ENCODE peak calls at places on chromosome 14, in four cellular contexts. H is HepG2, V is GM12878, Z is K562. F is an unnamed sample.
A peak's percentile ranks its signal among the peaks of the same experiment; 100 is the strongest.

GRCh38 chr14:28785096-28785952 is 18.7 kb downstream of the FOXG1 start:
- DNase-seq in Z (no peak), H (no peak), V (no peak), F (no peak)

GRCh38 chr14:74906923-74907620 is 16.0 kb downstream of the RPS6KL1 start:
- DNase-seq in V (no peak), H (no peak), Z (no peak), F (no peak)

GRCh38 chr14:69363055-69363454 is 35.0 kb downstream of the ERH start:
- DNase-seq in H (peak; percentile 6), V (no peak), Z (peak; percentile 20), F (no peak)

GRCh38 chr14:85574849-85575616 is 45.1 kb downstream of the FLRT2 start:
- DNase-seq in Z (no peak), V (no peak), H (no peak), F (no peak)

GRCh38 chr14:69315302-69315701 is 55.3 kb downstream of the GALNT16 start:
- DNase-seq in V (no peak), Z (peak; percentile 13), H (no peak), F (no peak)

GRCh38 chr14:81990312-81990761 is 456.7 kb upstream of the SEL1L start:
- DNase-seq in Z (peak; percentile 4), V (peak; percentile 16), H (peak; percentile 33), F (peak; percentile 36)

GRCh38 chr14:81068384-81068783 is 113.0 kb downstream of the TSHR start:
- DNase-seq in V (no peak), H (no peak), Z (no peak), F (no peak)

GRCh38 chr14:39266589-39266870 is 32.8 kb downstream of the MIA2 start:
- DNase-seq in Z (peak; percentile 52), H (peak; percentile 96), V (no peak), F (no peak)

GRCh38 chr14:24252289-24253124 is 10.1 kb upstream of the TINF2 start:
- DNase-seq in Z (no peak), V (no peak), H (peak; percentile 90), F (no peak)

GRCh38 chr14:24255438-24255837 is 7.5 kb downstream of the TGM1 start:
- DNase-seq in Z (no peak), V (no peak), H (no peak), F (no peak)

GRCh38 chr14:24251880-24252288 is 9.5 kb upstream of the TINF2 start:
- DNase-seq in H (no peak), V (no peak), Z (no peak), F (no peak)

GRCh38 chr14:24254630-24255392 is 8.2 kb downstream of the TGM1 start:
- DNase-seq in H (no peak), V (no peak), Z (no peak), F (no peak)

DNA sequence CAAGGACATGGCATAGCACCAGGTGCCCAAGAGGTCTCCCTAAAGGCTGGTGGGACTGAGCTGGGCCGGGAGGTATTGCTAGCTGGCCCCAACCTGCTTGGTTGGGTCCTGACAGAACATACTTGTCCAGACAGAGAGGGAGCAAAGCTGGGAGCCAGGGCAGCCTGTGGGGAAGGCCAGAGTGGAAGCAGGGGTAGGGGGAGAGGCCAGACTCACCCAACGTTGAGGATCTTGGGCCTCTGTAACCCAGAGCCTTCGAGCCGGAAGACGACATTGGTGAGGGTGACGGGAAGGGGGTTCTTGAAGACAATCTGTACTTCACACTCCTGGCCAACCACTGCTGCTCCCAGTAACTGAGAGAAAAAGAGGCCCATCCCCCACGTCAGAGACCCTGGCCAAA is 9.0 kb downstream of the TGM1 start:
- DNase-seq in V (no peak), Z (no peak), H (no peak), F (no peak)
- TF ChIP-seq BHLHE40 in V (no peak), Z (no peak), H (no peak), F (no peak)

GRCh38 chr14:50270932-50271331 is 39.6 kb upstream of the SOS2 start:
- DNase-seq in H (no peak), V (no peak), Z (no peak), F (no peak)
- TF ChIP-seq FOXM1 in H (no peak), V (no peak), Z (no peak), F (no peak)

DNA sequence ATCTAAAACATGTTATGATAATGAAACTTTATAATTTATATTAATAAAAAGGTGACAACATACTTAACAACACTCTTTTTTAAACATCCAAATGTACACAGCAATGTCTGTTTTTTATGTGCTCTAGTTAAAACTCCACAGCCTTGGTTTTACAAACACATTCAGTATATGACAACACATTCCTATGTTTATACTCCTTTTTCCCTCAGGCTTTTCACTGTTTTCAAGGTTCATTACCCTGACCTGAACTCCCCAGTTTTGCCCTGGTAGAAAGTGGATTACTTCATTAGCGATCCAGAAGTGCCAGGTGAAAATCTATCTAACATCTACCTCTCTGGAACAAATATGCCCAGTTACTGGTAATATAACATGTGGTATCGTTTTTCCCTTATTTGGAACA is 340.2 kb upstream of the DDHD1 start:
- DNase-seq in Z (no peak), V (no peak), H (no peak), F (no peak)
- TF ChIP-seq BHLHE40 in Z (no peak), V (no peak), H (no peak), F (no peak)

GRCh38 chr14:106277503-106277902 is 751.1 kb downstream of the TMEM121 start:
- DNase-seq in V (no peak), Z (peak; percentile 43), H (peak; percentile 4), F (peak; percentile 23)

GRCh38 chr14:106276326-106277267 is 750.2 kb downstream of the TMEM121 start:
- DNase-seq in V (no peak), H (no peak), Z (no peak), F (no peak)
- TF ChIP-seq FOXM1 in V (no peak), H (no peak), Z (no peak), F (no peak)

GRCh38 chr14:65243766-65244442 is 141.6 kb upstream of the MAX start:
- DNase-seq in V (no peak), Z (peak; percentile 28), H (peak; percentile 78), F (no peak)
- TF ChIP-seq BHLHE40 in V (no peak), Z (no peak), H (no peak), F (no peak)

DNA sequence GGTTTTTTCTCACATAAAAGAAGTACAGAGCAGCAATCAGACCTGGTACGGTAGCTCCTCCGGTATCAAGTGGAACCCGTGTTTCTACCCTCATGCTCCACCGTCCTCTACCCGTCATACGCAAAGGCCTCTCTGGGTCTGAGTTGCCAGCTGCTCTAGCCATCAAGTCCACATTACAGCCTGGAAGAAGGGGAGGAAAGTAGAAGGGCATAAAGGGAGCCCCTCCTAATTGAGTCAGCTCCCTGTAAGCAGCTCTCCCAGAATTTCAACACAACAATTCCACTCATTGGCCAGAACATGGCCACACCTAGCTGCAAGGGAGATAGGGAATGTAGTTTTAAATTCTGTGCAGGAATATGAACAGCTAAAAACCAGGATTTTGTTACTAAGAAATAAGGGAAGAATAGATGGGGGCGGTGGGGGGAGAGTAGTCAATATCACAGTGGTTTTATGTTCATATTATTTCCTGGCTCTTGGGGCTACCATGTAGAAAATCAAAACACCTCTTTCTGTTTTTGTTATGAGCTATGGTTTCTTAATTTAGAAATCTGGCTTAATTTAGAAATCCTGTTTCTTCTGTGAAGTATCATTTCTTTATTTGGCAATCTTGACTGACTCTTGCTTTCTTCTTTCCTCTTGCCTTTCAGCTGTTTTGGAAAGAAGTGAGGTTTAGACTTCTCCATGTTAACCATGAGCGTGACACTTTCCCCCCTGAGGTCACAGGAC is 103.9 kb downstream of the AKAP6 start:
- DNase-seq in Z (no peak), H (no peak), V (no peak), F (no peak)
- TF ChIP-seq FOXM1 in Z (no peak), H (no peak), V (no peak), F (no peak)

F was measured in HEK293T.